ENCODE peak calls at places on chromosomes 5 and 9, in four cellular contexts. One of them, this sample, is unnamed.
A peak's percentile ranks its signal among the peaks of the same experiment; 100 is the strongest.

GRCh38 chr5:141330299-141331080 is at the start of gene PCDHGA1:
- DNase-seq in stimulated activated naive B cell treated with anti-CD40 and anti-IgM and Interleukin-4, amounts not matched to agents 10 μg/mL and 1 μg/mL and 100 μg/mL, for 72 hours: no peak
- DNase-seq in activated T-cell treated with anti-CD3 and anti-CD28 coated beads for 24 hours: no peak
- DNase-seq in choroid plexus epithelial cell: peak; percentile 67
- DNase-seq in this sample: peak; percentile 56

GRCh38 chr9:130765135-130766030 is 69.7 kb upstream of the ABL1 start:
- DNase-seq in activated T-cell treated with anti-CD3 and anti-CD28 coated beads for 24 hours: no peak
- DNase-seq in choroid plexus epithelial cell: no peak
- DNase-seq in stimulated activated naive B cell treated with anti-CD40 and anti-IgM and Interleukin-4, amounts not matched to agents 10 μg/mL and 1 μg/mL and 100 μg/mL, for 72 hours: peak; percentile 18
- DNase-seq in this sample: peak; percentile 55

GRCh38 chr5:66643383-66643782 is 47.2 kb downstream of the MAST4 start:
- DNase-seq in activated T-cell treated with anti-CD3 and anti-CD28 coated beads for 24 hours: no peak
- DNase-seq in stimulated activated naive B cell treated with anti-CD40 and anti-IgM and Interleukin-4, amounts not matched to agents 10 μg/mL and 1 μg/mL and 100 μg/mL, for 72 hours: no peak
- DNase-seq in choroid plexus epithelial cell: no peak
- DNase-seq in this sample: no peak

GRCh38 chr9:107504585-107505455 is 15.3 kb upstream of the KLF4 start:
- DNase-seq in choroid plexus epithelial cell: peak; percentile 87
- DNase-seq in activated T-cell treated with anti-CD3 and anti-CD28 coated beads for 24 hours: no peak
- DNase-seq in stimulated activated naive B cell treated with anti-CD40 and anti-IgM and Interleukin-4, amounts not matched to agents 10 μg/mL and 1 μg/mL and 100 μg/mL, for 72 hours: no peak
- DNase-seq in this sample: peak; percentile 90

GRCh38 chr9:16103613-16104012 is 550.8 kb downstream of the CCDC171 start:
- DNase-seq in stimulated activated naive B cell treated with anti-CD40 and anti-IgM and Interleukin-4, amounts not matched to agents 10 μg/mL and 1 μg/mL and 100 μg/mL, for 72 hours: no peak
- DNase-seq in activated T-cell treated with anti-CD3 and anti-CD28 coated beads for 24 hours: no peak
- DNase-seq in choroid plexus epithelial cell: peak; percentile 99
- DNase-seq in this sample: peak; percentile 70

GRCh38 chr5:78577051-78577807 is 71.3 kb downstream of the LHFPL2 start:
- DNase-seq in activated T-cell treated with anti-CD3 and anti-CD28 coated beads for 24 hours: no peak
- DNase-seq in stimulated activated naive B cell treated with anti-CD40 and anti-IgM and Interleukin-4, amounts not matched to agents 10 μg/mL and 1 μg/mL and 100 μg/mL, for 72 hours: no peak
- DNase-seq in choroid plexus epithelial cell: peak; percentile 47
- DNase-seq in this sample: no peak

GRCh38 chr9:120711841-120712538 is 2.3 kb downstream of the MEGF9 start:
- DNase-seq in activated T-cell treated with anti-CD3 and anti-CD28 coated beads for 24 hours: no peak
- DNase-seq in stimulated activated naive B cell treated with anti-CD40 and anti-IgM and Interleukin-4, amounts not matched to agents 10 μg/mL and 1 μg/mL and 100 μg/mL, for 72 hours: no peak
- DNase-seq in choroid plexus epithelial cell: no peak
- DNase-seq in this sample: no peak

GRCh38 chr9:123473226-123473625 is 117.2 kb downstream of the CRB2 start:
- DNase-seq in choroid plexus epithelial cell: peak; percentile 5
- DNase-seq in activated T-cell treated with anti-CD3 and anti-CD28 coated beads for 24 hours: no peak
- DNase-seq in stimulated activated naive B cell treated with anti-CD40 and anti-IgM and Interleukin-4, amounts not matched to agents 10 μg/mL and 1 μg/mL and 100 μg/mL, for 72 hours: no peak
- DNase-seq in this sample: no peak

GRCh38 chr9:105994970-105995369 is 300.6 kb downstream of the TMEM38B start:
- DNase-seq in choroid plexus epithelial cell: no peak
- DNase-seq in stimulated activated naive B cell treated with anti-CD40 and anti-IgM and Interleukin-4, amounts not matched to agents 10 μg/mL and 1 μg/mL and 100 μg/mL, for 72 hours: no peak
- DNase-seq in activated T-cell treated with anti-CD3 and anti-CD28 coated beads for 24 hours: no peak
- DNase-seq in this sample: no peak

GRCh38 chr5:38347040-38347763 is 88.8 kb downstream of the EGFLAM start:
- DNase-seq in stimulated activated naive B cell treated with anti-CD40 and anti-IgM and Interleukin-4, amounts not matched to agents 10 μg/mL and 1 μg/mL and 100 μg/mL, for 72 hours: no peak
- DNase-seq in activated T-cell treated with anti-CD3 and anti-CD28 coated beads for 24 hours: no peak
- DNase-seq in choroid plexus epithelial cell: no peak
- DNase-seq in this sample: no peak

GRCh38 chr5:151591144-151591819 is at the start of gene FAT2:
- DNase-seq in choroid plexus epithelial cell: no peak
- DNase-seq in activated T-cell treated with anti-CD3 and anti-CD28 coated beads for 24 hours: no peak
- DNase-seq in stimulated activated naive B cell treated with anti-CD40 and anti-IgM and Interleukin-4, amounts not matched to agents 10 μg/mL and 1 μg/mL and 100 μg/mL, for 72 hours: no peak
- DNase-seq in this sample: no peak

GRCh38 chr5:67051164-67051563 is 145.4 kb downstream of the CD180 start:
- DNase-seq in activated T-cell treated with anti-CD3 and anti-CD28 coated beads for 24 hours: no peak
- DNase-seq in choroid plexus epithelial cell: no peak
- DNase-seq in stimulated activated naive B cell treated with anti-CD40 and anti-IgM and Interleukin-4, amounts not matched to agents 10 μg/mL and 1 μg/mL and 100 μg/mL, for 72 hours: no peak
- DNase-seq in this sample: no peak

GRCh38 chr9:110967196-110967595 is 71.1 kb downstream of the LPAR1 start:
- DNase-seq in stimulated activated naive B cell treated with anti-CD40 and anti-IgM and Interleukin-4, amounts not matched to agents 10 μg/mL and 1 μg/mL and 100 μg/mL, for 72 hours: no peak
- DNase-seq in activated T-cell treated with anti-CD3 and anti-CD28 coated beads for 24 hours: no peak
- DNase-seq in choroid plexus epithelial cell: no peak
- DNase-seq in this sample: no peak

GRCh38 chr5:72951850-72952468 is 3.9 kb upstream of the FCHO2 start:
- DNase-seq in choroid plexus epithelial cell: peak; percentile 75
- DNase-seq in stimulated activated naive B cell treated with anti-CD40 and anti-IgM and Interleukin-4, amounts not matched to agents 10 μg/mL and 1 μg/mL and 100 μg/mL, for 72 hours: no peak
- DNase-seq in activated T-cell treated with anti-CD3 and anti-CD28 coated beads for 24 hours: no peak
- DNase-seq in this sample: peak; percentile 55

GRCh38 chr5:163631846-163632245 is 126.4 kb downstream of the MAT2B start:
- DNase-seq in choroid plexus epithelial cell: no peak
- DNase-seq in stimulated activated naive B cell treated with anti-CD40 and anti-IgM and Interleukin-4, amounts not matched to agents 10 μg/mL and 1 μg/mL and 100 μg/mL, for 72 hours: no peak
- DNase-seq in activated T-cell treated with anti-CD3 and anti-CD28 coated beads for 24 hours: no peak
- DNase-seq in this sample: no peak

GRCh38 chr9:124894741-124895170 is 32.8 kb downstream of the ARPC5L start:
- DNase-seq in activated T-cell treated with anti-CD3 and anti-CD28 coated beads for 24 hours: no peak
- DNase-seq in stimulated activated naive B cell treated with anti-CD40 and anti-IgM and Interleukin-4, amounts not matched to agents 10 μg/mL and 1 μg/mL and 100 μg/mL, for 72 hours: no peak
- DNase-seq in choroid plexus epithelial cell: peak; percentile 79
- DNase-seq in this sample: peak; percentile 52

GRCh38 chr5:112551437-112552018 is 132.5 kb upstream of the EPB41L4A start:
- DNase-seq in activated T-cell treated with anti-CD3 and anti-CD28 coated beads for 24 hours: peak; percentile 16
- DNase-seq in stimulated activated naive B cell treated with anti-CD40 and anti-IgM and Interleukin-4, amounts not matched to agents 10 μg/mL and 1 μg/mL and 100 μg/mL, for 72 hours: no peak
- DNase-seq in choroid plexus epithelial cell: peak; percentile 87
- DNase-seq in this sample: peak; percentile 74

GRCh38 chr9:132948482-132949050 is 4.2 kb upstream of the TSC1 start:
- DNase-seq in stimulated activated naive B cell treated with anti-CD40 and anti-IgM and Interleukin-4, amounts not matched to agents 10 μg/mL and 1 μg/mL and 100 μg/mL, for 72 hours: no peak
- DNase-seq in choroid plexus epithelial cell: no peak
- DNase-seq in activated T-cell treated with anti-CD3 and anti-CD28 coated beads for 24 hours: no peak
- DNase-seq in this sample: no peak

GRCh38 chr5:175517824-175518450 is 39.6 kb downstream of the SFXN1 start:
- DNase-seq in activated T-cell treated with anti-CD3 and anti-CD28 coated beads for 24 hours: peak; percentile 87
- DNase-seq in choroid plexus epithelial cell: peak; percentile 92
- DNase-seq in stimulated activated naive B cell treated with anti-CD40 and anti-IgM and Interleukin-4, amounts not matched to agents 10 μg/mL and 1 μg/mL and 100 μg/mL, for 72 hours: peak; percentile 41
- DNase-seq in this sample: peak; percentile 90

GRCh38 chr9:85416720-85417119 is 325.0 kb downstream of the AGTPBP1 start:
- DNase-seq in choroid plexus epithelial cell: no peak
- DNase-seq in activated T-cell treated with anti-CD3 and anti-CD28 coated beads for 24 hours: no peak
- DNase-seq in stimulated activated naive B cell treated with anti-CD40 and anti-IgM and Interleukin-4, amounts not matched to agents 10 μg/mL and 1 μg/mL and 100 μg/mL, for 72 hours: no peak
- DNase-seq in this sample: no peak

GRCh38 chr9:32716955-32717354 is 66.4 kb upstream of the TMEM215 start:
- DNase-seq in activated T-cell treated with anti-CD3 and anti-CD28 coated beads for 24 hours: no peak
- DNase-seq in choroid plexus epithelial cell: no peak
- DNase-seq in stimulated activated naive B cell treated with anti-CD40 and anti-IgM and Interleukin-4, amounts not matched to agents 10 μg/mL and 1 μg/mL and 100 μg/mL, for 72 hours: no peak
- DNase-seq in this sample: no peak

GRCh38 chr5:180810210-180811011 is 7.8 kb upstream of the MGAT1 start:
- DNase-seq in stimulated activated naive B cell treated with anti-CD40 and anti-IgM and Interleukin-4, amounts not matched to agents 10 μg/mL and 1 μg/mL and 100 μg/mL, for 72 hours: peak; percentile 92
- DNase-seq in choroid plexus epithelial cell: peak; percentile 96
- DNase-seq in activated T-cell treated with anti-CD3 and anti-CD28 coated beads for 24 hours: peak; percentile 91
- DNase-seq in this sample: peak; percentile 96

GRCh38 chr5:154262376-154262775 is 71.8 kb downstream of the GALNT10 start:
- DNase-seq in activated T-cell treated with anti-CD3 and anti-CD28 coated beads for 24 hours: no peak
- DNase-seq in choroid plexus epithelial cell: no peak
- DNase-seq in stimulated activated naive B cell treated with anti-CD40 and anti-IgM and Interleukin-4, amounts not matched to agents 10 μg/mL and 1 μg/mL and 100 μg/mL, for 72 hours: no peak
- DNase-seq in this sample: no peak

GRCh38 chr5:83472213-83472507 is 616 bp downstream of the VCAN start:
- DNase-seq in activated T-cell treated with anti-CD3 and anti-CD28 coated beads for 24 hours: no peak
- DNase-seq in choroid plexus epithelial cell: peak; percentile 35
- DNase-seq in stimulated activated naive B cell treated with anti-CD40 and anti-IgM and Interleukin-4, amounts not matched to agents 10 μg/mL and 1 μg/mL and 100 μg/mL, for 72 hours: no peak
- DNase-seq in this sample: no peak

GRCh38 chr9:2919347-2919746 is 75.5 kb upstream of the PUM3 start:
- DNase-seq in choroid plexus epithelial cell: peak; percentile 59
- DNase-seq in stimulated activated naive B cell treated with anti-CD40 and anti-IgM and Interleukin-4, amounts not matched to agents 10 μg/mL and 1 μg/mL and 100 μg/mL, for 72 hours: no peak
- DNase-seq in activated T-cell treated with anti-CD3 and anti-CD28 coated beads for 24 hours: no peak
- DNase-seq in this sample: peak; percentile 69

GRCh38 chr5:150632305-150633160 is 7.9 kb upstream of the SYNPO start:
- DNase-seq in choroid plexus epithelial cell: peak; percentile 86
- DNase-seq in activated T-cell treated with anti-CD3 and anti-CD28 coated beads for 24 hours: no peak
- DNase-seq in stimulated activated naive B cell treated with anti-CD40 and anti-IgM and Interleukin-4, amounts not matched to agents 10 μg/mL and 1 μg/mL and 100 μg/mL, for 72 hours: no peak
- DNase-seq in this sample: peak; percentile 77

GRCh38 chr5:36602711-36603321 is 3.6 kb upstream of the SLC1A3 start:
- DNase-seq in choroid plexus epithelial cell: no peak
- DNase-seq in stimulated activated naive B cell treated with anti-CD40 and anti-IgM and Interleukin-4, amounts not matched to agents 10 μg/mL and 1 μg/mL and 100 μg/mL, for 72 hours: no peak
- DNase-seq in activated T-cell treated with anti-CD3 and anti-CD28 coated beads for 24 hours: no peak
- DNase-seq in this sample: no peak

GRCh38 chr5:171712616-171713015 is 73.0 kb upstream of the SMIM23 start:
- DNase-seq in choroid plexus epithelial cell: peak; percentile 33
- DNase-seq in stimulated activated naive B cell treated with anti-CD40 and anti-IgM and Interleukin-4, amounts not matched to agents 10 μg/mL and 1 μg/mL and 100 μg/mL, for 72 hours: no peak
- DNase-seq in activated T-cell treated with anti-CD3 and anti-CD28 coated beads for 24 hours: no peak
- DNase-seq in this sample: no peak

GRCh38 chr9:35432076-35432475 is 57.8 kb upstream of the RUSC2 start:
- DNase-seq in activated T-cell treated with anti-CD3 and anti-CD28 coated beads for 24 hours: no peak
- DNase-seq in stimulated activated naive B cell treated with anti-CD40 and anti-IgM and Interleukin-4, amounts not matched to agents 10 μg/mL and 1 μg/mL and 100 μg/mL, for 72 hours: no peak
- DNase-seq in choroid plexus epithelial cell: no peak
- DNase-seq in this sample: no peak

GRCh38 chr5:141523991-141524390 is 35.1 kb downstream of the PCDHGC5 start:
- DNase-seq in choroid plexus epithelial cell: no peak
- DNase-seq in activated T-cell treated with anti-CD3 and anti-CD28 coated beads for 24 hours: no peak
- DNase-seq in stimulated activated naive B cell treated with anti-CD40 and anti-IgM and Interleukin-4, amounts not matched to agents 10 μg/mL and 1 μg/mL and 100 μg/mL, for 72 hours: no peak
- DNase-seq in this sample: no peak

GRCh38 chr5:130520211-130520610 is 615.9 kb downstream of the CHSY3 start:
- DNase-seq in stimulated activated naive B cell treated with anti-CD40 and anti-IgM and Interleukin-4, amounts not matched to agents 10 μg/mL and 1 μg/mL and 100 μg/mL, for 72 hours: no peak
- DNase-seq in choroid plexus epithelial cell: peak; percentile 53
- DNase-seq in activated T-cell treated with anti-CD3 and anti-CD28 coated beads for 24 hours: no peak
- DNase-seq in this sample: peak; percentile 46

GRCh38 chr5:166596043-166596442 is 1695.4 kb upstream of the WWC1 start:
- DNase-seq in stimulated activated naive B cell treated with anti-CD40 and anti-IgM and Interleukin-4, amounts not matched to agents 10 μg/mL and 1 μg/mL and 100 μg/mL, for 72 hours: no peak
- DNase-seq in activated T-cell treated with anti-CD3 and anti-CD28 coated beads for 24 hours: no peak
- DNase-seq in choroid plexus epithelial cell: no peak
- DNase-seq in this sample: no peak

GRCh38 chr9:1837453-1838084 is 177.6 kb upstream of the SMARCA2 start:
- DNase-seq in stimulated activated naive B cell treated with anti-CD40 and anti-IgM and Interleukin-4, amounts not matched to agents 10 μg/mL and 1 μg/mL and 100 μg/mL, for 72 hours: no peak
- DNase-seq in activated T-cell treated with anti-CD3 and anti-CD28 coated beads for 24 hours: no peak
- DNase-seq in choroid plexus epithelial cell: peak; percentile 13
- DNase-seq in this sample: no peak

GRCh38 chr9:121249563-121249962 is 18.4 kb upstream of the GSN start:
- DNase-seq in activated T-cell treated with anti-CD3 and anti-CD28 coated beads for 24 hours: no peak
- DNase-seq in stimulated activated naive B cell treated with anti-CD40 and anti-IgM and Interleukin-4, amounts not matched to agents 10 μg/mL and 1 μg/mL and 100 μg/mL, for 72 hours: peak; percentile 32
- DNase-seq in choroid plexus epithelial cell: no peak
- DNase-seq in this sample: no peak

GRCh38 chr5:158155811-158156495 is 297.0 kb upstream of the CLINT1 start:
- DNase-seq in stimulated activated naive B cell treated with anti-CD40 and anti-IgM and Interleukin-4, amounts not matched to agents 10 μg/mL and 1 μg/mL and 100 μg/mL, for 72 hours: no peak
- DNase-seq in activated T-cell treated with anti-CD3 and anti-CD28 coated beads for 24 hours: no peak
- DNase-seq in choroid plexus epithelial cell: no peak
- DNase-seq in this sample: no peak

GRCh38 chr5:179416114-179416730 is 71.0 kb upstream of the ADAMTS2 start:
- DNase-seq in activated T-cell treated with anti-CD3 and anti-CD28 coated beads for 24 hours: no peak
- DNase-seq in choroid plexus epithelial cell: no peak
- DNase-seq in stimulated activated naive B cell treated with anti-CD40 and anti-IgM and Interleukin-4, amounts not matched to agents 10 μg/mL and 1 μg/mL and 100 μg/mL, for 72 hours: no peak
- DNase-seq in this sample: no peak

This sample was measured in astrocyte of the spinal cord.